ENCODE peak calls at places on chromosomes 7 and 10, in eight cellular contexts. Z is anterior cingulate cortex; C is astrocyte of the cerebellum; A is naive B cell; N is activated gamma-delta T cell; T is AML-193; M is left ventricle myocardium superior; B is activated naive CD8-positive, alpha-beta T cell treated with anti-CD3 and anti-CD28 coated beads, Interleukin-2, amount 50 U/mL, for 16 hours. W is an unnamed sample.

GRCh38 chr7:81846398-81846797 is 76.6 kb upstream of the HGF start:
- DNase-seq in T (peak), N (no peak), M (no peak), Z (no peak), C (no peak), A (peak), B (no peak), W (no peak)

GRCh38 chr7:130421685-130422084 is 19.1 kb downstream of the CEP41 start:
- DNase-seq in Z (peak), M (no peak), B (peak), C (peak), N (no peak), T (no peak), A (no peak), W (no peak)

GRCh38 chr7:72183835-72184234 is 228.3 kb downstream of the CALN1 start:
- DNase-seq in Z (no peak), T (no peak), C (no peak), B (no peak), M (no peak), N (no peak), A (no peak), W (peak)

GRCh38 chr10:114768394-114768786 is 53.2 kb upstream of the FHIP2A start:
- DNase-seq in T (no peak), M (no peak), Z (no peak), C (no peak), B (no peak), A (peak), N (no peak), W (no peak)

GRCh38 chr7:24769014-24769830 is 12.0 kb upstream of the GSDME start:
- DNase-seq in B (no peak), C (no peak), A (no peak), M (no peak), T (no peak), Z (no peak), N (no peak), W (no peak)

GRCh38 chr7:83413831-83414230 is 235.1 kb downstream of the SEMA3E start:
- DNase-seq in Z (no peak), M (no peak), N (no peak), B (no peak), A (no peak), C (no peak), T (no peak), W (no peak)

GRCh38 chr10:29344073-29344820 is 55.4 kb downstream of the LYZL1 start:
- DNase-seq in N (no peak), M (no peak), C (no peak), A (no peak), B (no peak), T (no peak), Z (no peak), W (peak)

GRCh38 chr10:1741450-1741849 is 4.1 kb upstream of the ADARB2 start:
- DNase-seq in B (no peak), T (no peak), Z (no peak), A (no peak), M (no peak), C (no peak), N (no peak), W (no peak)

GRCh38 chr10:15642095-15642494 is 77.6 kb downstream of the ITGA8 start:
- DNase-seq in N (no peak), C (peak), B (no peak), Z (no peak), A (no peak), T (no peak), M (no peak), W (no peak)

GRCh38 chr10:102101152-102101551 is 19.0 kb downstream of the LDB1 start:
- DNase-seq in T (no peak), C (no peak), A (no peak), Z (no peak), M (no peak), N (no peak), B (no peak), W (no peak)

GRCh38 chr7:138460176-138460648 is at the start of gene TRIM24:
- DNase-seq in N (peak), A (no peak), M (peak), T (peak), Z (no peak), C (no peak), B (no peak), W (no peak)

GRCh38 chr10:29238531-29239080 is 50.3 kb upstream of the LYZL1 start:
- DNase-seq in T (no peak), Z (no peak), C (no peak), N (no peak), A (no peak), M (no peak), B (no peak), W (no peak)

GRCh38 chr10:101485681-101486554 is 102.1 kb downstream of the POLL start:
- DNase-seq in T (no peak), A (no peak), B (no peak), Z (no peak), M (no peak), C (no peak), N (no peak), W (no peak)

GRCh38 chr7:81884817-81885216 is 115.0 kb upstream of the HGF start:
- DNase-seq in N (no peak), C (no peak), A (no peak), M (no peak), Z (no peak), T (no peak), B (no peak), W (no peak)

GRCh38 chr7:1664711-1665591 is 5.1 kb upstream of the ELFN1 start:
- DNase-seq in T (no peak), B (no peak), M (peak), N (no peak), Z (peak), C (peak), A (no peak), W (peak)

GRCh38 chr7:85529197-85529596 is 342.3 kb upstream of the SEMA3D start:
- DNase-seq in Z (no peak), T (no peak), A (no peak), C (peak), B (no peak), N (no peak), M (no peak), W (no peak)

GRCh38 chr7:98802088-98802780 is 67.6 kb downstream of the TMEM130 start:
- DNase-seq in M (no peak), Z (peak), N (no peak), B (no peak), T (no peak), A (peak), C (peak), W (no peak)

GRCh38 chr7:102982235-102982634 is 69.4 kb downstream of the LRRC17 start:
- DNase-seq in C (no peak), T (no peak), A (no peak), B (no peak), N (no peak), Z (no peak), M (no peak), W (no peak)